ENCODE peak calls at places on chromosomes 5 and 9, in six cellular contexts. E, P, G, D, U and O are unnamed samples.

GRCh38 chr9:130301483-130302286 is 36.1 kb downstream of the HMCN2 start:
- DNase-seq in G (peak; percentile 72), E (no peak), P (no peak), U (no peak), D (no peak), O (no peak)

GRCh38 chr5:96146675-96147074 is 185.0 kb upstream of the ELL2 start:
- DNase-seq in G (peak; percentile 91), E (peak; percentile 54), D (no peak), U (no peak), P (no peak), O (peak; percentile 67)

GRCh38 chr5:81234801-81235200 is 1.7 kb downstream of the CKMT2 start:
- DNase-seq in P (no peak), U (no peak), G (no peak), E (no peak), D (peak; percentile 17), O (no peak)

GRCh38 chr9:100111235-100111634 is 12.2 kb downstream of the INVS start:
- DNase-seq in P (no peak), E (peak; percentile 91), D (peak; percentile 20), U (peak; percentile 68), G (peak; percentile 98), O (peak; percentile 88)

GRCh38 chr5:420632-421286 is 22.2 kb upstream of the EXOC3 start:
- DNase-seq in G (no peak), E (no peak), P (no peak), D (no peak), U (no peak), O (no peak)

GRCh38 chr9:134811673-134812668 is 68.6 kb upstream of the FCN2 start:
- DNase-seq in D (no peak), G (peak; percentile 99), E (peak; percentile 84), U (no peak), P (no peak), O (peak; percentile 97)

GRCh38 chr5:83509535-83509934 is 38.0 kb downstream of the VCAN start:
- DNase-seq in D (peak; percentile 40), P (no peak), U (no peak), G (peak; percentile 35), E (no peak), O (no peak)

GRCh38 chr9:38386319-38386895 is 6.1 kb upstream of the ALDH1B1 start:
- DNase-seq in U (no peak), P (no peak), D (no peak), G (no peak), E (no peak), O (no peak)

GRCh38 chr9:120388000-120388855 is 191.7 kb downstream of the CDK5RAP2 start:
- DNase-seq in D (peak; percentile 41), P (no peak), G (no peak), E (no peak), U (no peak), O (no peak)

GRCh38 chr9:107491081-107492053 is 1.8 kb upstream of the KLF4 start:
- DNase-seq in P (no peak), U (peak; percentile 13), E (no peak), G (no peak), D (peak; percentile 18), O (no peak)

GRCh38 chr5:132883261-132883834 is 9.9 kb downstream of the LEAP2 start:
- DNase-seq in D (peak; percentile 78), G (peak; percentile 73), E (peak; percentile 29), U (peak; percentile 66), P (no peak), O (no peak)

GRCh38 chr5:68161156-68161555 is 54.4 kb upstream of the PIK3R1 start:
- DNase-seq in U (no peak), D (no peak), E (no peak), G (no peak), P (no peak), O (no peak)

GRCh38 chr5:82620957-82621600 is 342.9 kb upstream of the RPS23 start:
- DNase-seq in P (no peak), G (peak; percentile 10), U (no peak), D (no peak), E (no peak), O (no peak)

GRCh38 chr5:176890455-176891330 is 8.5 kb downstream of the HK3 start:
- DNase-seq in U (no peak), G (no peak), E (no peak), P (peak; percentile 7), D (no peak), O (no peak)

GRCh38 chr9:137446851-137447471 is 5.8 kb upstream of the ENTPD8 start:
- DNase-seq in P (no peak), E (no peak), D (no peak), U (no peak), G (peak; percentile 65), O (no peak)

GRCh38 chr9:116877072-116877471 is 190.0 kb downstream of the TRIM32 start:
- DNase-seq in P (no peak), G (no peak), D (no peak), E (no peak), U (no peak), O (no peak)

GRCh38 chr5:109478830-109479229 is 69.1 kb upstream of the PJA2 start:
- DNase-seq in G (no peak), U (no peak), D (no peak), E (no peak), P (no peak), O (no peak)

GRCh38 chr5:109476292-109476691 is 66.5 kb upstream of the PJA2 start:
- DNase-seq in E (no peak), D (no peak), P (no peak), G (no peak), U (no peak), O (no peak)

GRCh38 chr5:109483395-109483974 is 73.7 kb upstream of the PJA2 start:
- DNase-seq in G (no peak), U (no peak), E (no peak), D (no peak), P (no peak), O (no peak)

GRCh38 chr5:109482748-109483147 is 73.0 kb upstream of the PJA2 start:
- DNase-seq in U (no peak), G (no peak), D (no peak), E (no peak), P (no peak), O (no peak)

GRCh38 chr5:109479260-109479860 is 69.6 kb upstream of the PJA2 start:
- DNase-seq in G (peak; percentile 32), E (no peak), P (no peak), U (no peak), D (peak; percentile 11), O (no peak)
- TF ChIP-seq CTCF in G (peak; percentile 60), E (peak; percentile 47), P (peak; percentile 41), U (peak; percentile 32), D (peak; percentile 48), O (peak; percentile 48)

DNA sequence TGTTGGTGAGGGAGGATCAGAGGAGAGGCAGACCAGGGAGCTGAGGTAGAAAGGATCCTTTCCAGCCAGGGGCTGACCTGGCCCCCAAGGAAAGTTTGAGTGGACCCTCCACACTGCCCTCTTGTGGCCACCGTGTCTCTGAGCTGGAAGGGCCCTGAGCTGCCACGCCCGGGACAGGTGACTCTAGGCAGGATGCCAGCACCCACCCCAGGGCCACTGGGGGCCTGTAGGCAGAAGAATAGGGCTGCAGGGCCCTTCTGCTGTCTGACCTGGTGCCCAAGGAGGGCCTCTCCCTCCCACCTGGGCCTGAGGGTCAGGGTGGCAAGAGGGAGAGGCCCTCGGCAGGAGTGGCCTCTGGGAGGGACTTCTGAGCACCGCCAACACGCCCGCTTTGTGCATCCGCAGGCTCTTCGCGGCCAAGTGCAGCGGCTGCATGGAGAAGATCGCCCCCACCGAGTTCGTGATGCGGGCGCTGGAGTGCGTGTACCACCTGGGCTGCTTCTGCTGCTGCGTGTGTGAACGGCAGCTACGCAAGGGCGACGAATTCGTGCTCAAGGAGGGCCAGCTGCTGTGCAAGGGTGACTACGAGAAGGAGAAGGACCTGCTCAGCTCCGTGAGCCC is 76.8 kb downstream of the LMX1B start:
- DNase-seq in E (no peak), P (peak; percentile 78), D (peak; percentile 76), G (no peak), U (peak; percentile 27), O (no peak)
- TF ChIP-seq CTCF in E (peak; percentile 56), P (peak; percentile 77), D (peak; percentile 71), G (peak; percentile 46), U (peak; percentile 67), O (peak; percentile 63)

DNA sequence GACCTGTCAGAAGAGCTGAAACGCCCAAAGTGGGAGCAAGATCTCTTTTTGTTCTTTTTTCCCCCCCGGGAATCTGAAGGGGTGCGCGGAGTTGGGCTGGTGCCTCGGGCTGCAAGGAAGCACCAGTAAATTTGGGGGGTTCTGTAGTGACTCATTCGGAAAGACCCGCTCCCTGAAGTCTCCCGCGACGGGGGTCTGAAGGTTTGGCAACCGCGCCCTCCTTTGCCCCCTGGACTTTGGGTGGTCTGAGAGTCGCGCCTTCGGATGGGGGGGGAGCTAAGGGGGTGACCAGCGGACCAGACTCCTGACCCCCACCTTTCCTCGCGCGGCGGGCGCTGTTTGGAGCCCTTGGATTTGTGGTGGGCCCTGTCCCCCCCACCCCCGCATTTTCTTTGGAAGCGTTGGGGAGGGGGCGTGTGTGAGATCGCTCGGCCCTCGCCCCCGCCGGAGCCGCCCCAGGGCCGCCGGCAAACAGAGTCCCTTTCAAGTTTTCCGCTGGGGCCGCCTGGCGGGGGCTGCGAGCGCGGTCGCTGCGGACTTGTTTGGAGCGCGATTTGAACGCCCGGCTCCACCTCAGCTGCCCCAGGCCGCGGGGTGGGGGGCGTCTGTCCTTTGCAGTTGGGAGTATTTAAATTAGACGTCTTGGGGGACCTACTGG is 2.0 kb downstream of the CXXC5 start:
- DNase-seq in D (peak; percentile 76), P (no peak), G (no peak), U (no peak), E (no peak), O (no peak)
- TF ChIP-seq CTCF in D (peak; percentile 33), P (peak; percentile 43), G (peak; percentile 31), U (no peak), E (peak; percentile 35), O (peak; percentile 52)

GRCh38 chr5:67052034-67052433 is 144.6 kb downstream of the CD180 start:
- DNase-seq in E (no peak), U (no peak), D (no peak), G (no peak), P (no peak), O (no peak)

GRCh38 chr5:67050125-67050524 is 146.5 kb downstream of the CD180 start:
- DNase-seq in E (no peak), D (no peak), G (no peak), P (no peak), U (no peak), O (no peak)

GRCh38 chr5:67051164-67051563 is 145.4 kb downstream of the CD180 start:
- DNase-seq in P (no peak), D (no peak), U (no peak), G (no peak), E (no peak), O (no peak)

GRCh38 chr5:67050635-67051034 is 146.0 kb downstream of the CD180 start:
- DNase-seq in E (no peak), D (no peak), U (no peak), P (no peak), G (no peak), O (no peak)

GRCh38 chr5:67053229-67053628 is 143.4 kb downstream of the CD180 start:
- DNase-seq in U (no peak), G (no peak), D (peak; percentile 26), E (no peak), P (no peak), O (no peak)
- TF ChIP-seq CTCF in U (no peak), G (no peak), D (no peak), E (no peak), P (no peak), O (no peak)